ENCODE peak calls at places on chromosomes 16 and 17, in eight cellular contexts. One of them, this sample, is unnamed.

GRCh38 chr17:61731330-61731729 is 132.0 kb downstream of the BRIP1 start:
- DNase-seq in stimulated activated naive CD8-positive, alpha-beta T cell treated with anti-CD3 and anti-CD28 coated beads, Interleukin-15, amount 100 ng/mL, for 72 hours: no peak
- DNase-seq in naive thymus-derived CD4-positive, alpha-beta T cell: no peak
- DNase-seq in activated T-cell treated with anti-CD3 and anti-CD28 coated beads, Interleukin-2, amount 50 U/mL, for 4 hours: no peak
- DNase-seq in activated naive CD8-positive, alpha-beta T cell treated with anti-CD3 and anti-CD28 coated beads, Interleukin-2, amount 50 U/mL, for 24 hours: no peak
- DNase-seq in spleen: no peak
- DNase-seq in occipital lobe: no peak
- DNase-seq in nephron progenitor cell: no peak
- DNase-seq in this sample: no peak

GRCh38 chr17:74757502-74757901 is 9.1 kb downstream of the NHERF1 start:
- DNase-seq in stimulated activated naive CD8-positive, alpha-beta T cell treated with anti-CD3 and anti-CD28 coated beads, Interleukin-15, amount 100 ng/mL, for 72 hours: no peak
- DNase-seq in nephron progenitor cell: no peak
- DNase-seq in naive thymus-derived CD4-positive, alpha-beta T cell: no peak
- DNase-seq in spleen: no peak
- DNase-seq in occipital lobe: no peak
- DNase-seq in activated T-cell treated with anti-CD3 and anti-CD28 coated beads, Interleukin-2, amount 50 U/mL, for 4 hours: no peak
- DNase-seq in activated naive CD8-positive, alpha-beta T cell treated with anti-CD3 and anti-CD28 coated beads, Interleukin-2, amount 50 U/mL, for 24 hours: no peak
- DNase-seq in this sample: no peak

GRCh38 chr17:49552070-49552751 is 23.5 kb upstream of the NXPH3 start:
- DNase-seq in stimulated activated naive CD8-positive, alpha-beta T cell treated with anti-CD3 and anti-CD28 coated beads, Interleukin-15, amount 100 ng/mL, for 72 hours: no peak
- DNase-seq in spleen: peak; percentile 65
- DNase-seq in activated naive CD8-positive, alpha-beta T cell treated with anti-CD3 and anti-CD28 coated beads, Interleukin-2, amount 50 U/mL, for 24 hours: no peak
- DNase-seq in occipital lobe: no peak
- DNase-seq in activated T-cell treated with anti-CD3 and anti-CD28 coated beads, Interleukin-2, amount 50 U/mL, for 4 hours: no peak
- DNase-seq in nephron progenitor cell: no peak
- DNase-seq in naive thymus-derived CD4-positive, alpha-beta T cell: no peak
- DNase-seq in this sample: no peak

GRCh38 chr17:67482784-67483183 is 105.7 kb downstream of the PITPNC1 start:
- DNase-seq in stimulated activated naive CD8-positive, alpha-beta T cell treated with anti-CD3 and anti-CD28 coated beads, Interleukin-15, amount 100 ng/mL, for 72 hours: no peak
- DNase-seq in activated naive CD8-positive, alpha-beta T cell treated with anti-CD3 and anti-CD28 coated beads, Interleukin-2, amount 50 U/mL, for 24 hours: no peak
- DNase-seq in naive thymus-derived CD4-positive, alpha-beta T cell: no peak
- DNase-seq in activated T-cell treated with anti-CD3 and anti-CD28 coated beads, Interleukin-2, amount 50 U/mL, for 4 hours: no peak
- DNase-seq in occipital lobe: no peak
- DNase-seq in spleen: no peak
- DNase-seq in nephron progenitor cell: no peak
- DNase-seq in this sample: no peak

GRCh38 chr17:63189930-63190329 is 223.9 kb downstream of the TANC2 start:
- DNase-seq in occipital lobe: no peak
- DNase-seq in nephron progenitor cell: no peak
- DNase-seq in spleen: no peak
- DNase-seq in naive thymus-derived CD4-positive, alpha-beta T cell: no peak
- DNase-seq in activated naive CD8-positive, alpha-beta T cell treated with anti-CD3 and anti-CD28 coated beads, Interleukin-2, amount 50 U/mL, for 24 hours: no peak
- DNase-seq in activated T-cell treated with anti-CD3 and anti-CD28 coated beads, Interleukin-2, amount 50 U/mL, for 4 hours: no peak
- DNase-seq in stimulated activated naive CD8-positive, alpha-beta T cell treated with anti-CD3 and anti-CD28 coated beads, Interleukin-15, amount 100 ng/mL, for 72 hours: no peak
- DNase-seq in this sample: no peak

GRCh38 chr17:72205801-72206200 is 85.0 kb downstream of the SOX9 start:
- DNase-seq in activated T-cell treated with anti-CD3 and anti-CD28 coated beads, Interleukin-2, amount 50 U/mL, for 4 hours: no peak
- DNase-seq in spleen: no peak
- DNase-seq in activated naive CD8-positive, alpha-beta T cell treated with anti-CD3 and anti-CD28 coated beads, Interleukin-2, amount 50 U/mL, for 24 hours: no peak
- DNase-seq in nephron progenitor cell: no peak
- DNase-seq in naive thymus-derived CD4-positive, alpha-beta T cell: no peak
- DNase-seq in occipital lobe: no peak
- DNase-seq in stimulated activated naive CD8-positive, alpha-beta T cell treated with anti-CD3 and anti-CD28 coated beads, Interleukin-15, amount 100 ng/mL, for 72 hours: no peak
- DNase-seq in this sample: no peak

GRCh38 chr17:44464037-44464436 is 39.2 kb downstream of the GPATCH8 start:
- DNase-seq in occipital lobe: no peak
- DNase-seq in nephron progenitor cell: no peak
- DNase-seq in stimulated activated naive CD8-positive, alpha-beta T cell treated with anti-CD3 and anti-CD28 coated beads, Interleukin-15, amount 100 ng/mL, for 72 hours: no peak
- DNase-seq in spleen: no peak
- DNase-seq in activated T-cell treated with anti-CD3 and anti-CD28 coated beads, Interleukin-2, amount 50 U/mL, for 4 hours: no peak
- DNase-seq in naive thymus-derived CD4-positive, alpha-beta T cell: no peak
- DNase-seq in activated naive CD8-positive, alpha-beta T cell treated with anti-CD3 and anti-CD28 coated beads, Interleukin-2, amount 50 U/mL, for 24 hours: no peak
- DNase-seq in this sample: no peak

GRCh38 chr17:4782652-4783051 is 3.5 kb downstream of the VMO1 start:
- DNase-seq in naive thymus-derived CD4-positive, alpha-beta T cell: no peak
- DNase-seq in nephron progenitor cell: no peak
- DNase-seq in occipital lobe: no peak
- DNase-seq in activated T-cell treated with anti-CD3 and anti-CD28 coated beads, Interleukin-2, amount 50 U/mL, for 4 hours: no peak
- DNase-seq in activated naive CD8-positive, alpha-beta T cell treated with anti-CD3 and anti-CD28 coated beads, Interleukin-2, amount 50 U/mL, for 24 hours: no peak
- DNase-seq in spleen: peak; percentile 76
- DNase-seq in stimulated activated naive CD8-positive, alpha-beta T cell treated with anti-CD3 and anti-CD28 coated beads, Interleukin-15, amount 100 ng/mL, for 72 hours: no peak
- DNase-seq in this sample: no peak

GRCh38 chr16:66927012-66927436 is 1.7 kb upstream of the RRAD start:
- DNase-seq in stimulated activated naive CD8-positive, alpha-beta T cell treated with anti-CD3 and anti-CD28 coated beads, Interleukin-15, amount 100 ng/mL, for 72 hours: no peak
- DNase-seq in naive thymus-derived CD4-positive, alpha-beta T cell: no peak
- DNase-seq in spleen: no peak
- DNase-seq in nephron progenitor cell: no peak
- DNase-seq in activated T-cell treated with anti-CD3 and anti-CD28 coated beads, Interleukin-2, amount 50 U/mL, for 4 hours: no peak
- DNase-seq in activated naive CD8-positive, alpha-beta T cell treated with anti-CD3 and anti-CD28 coated beads, Interleukin-2, amount 50 U/mL, for 24 hours: no peak
- DNase-seq in occipital lobe: no peak
- DNase-seq in this sample: no peak

GRCh38 chr17:58306131-58306951 is 22.3 kb downstream of the TSPOAP1 start:
- DNase-seq in spleen: no peak
- DNase-seq in nephron progenitor cell: no peak
- DNase-seq in occipital lobe: no peak
- DNase-seq in naive thymus-derived CD4-positive, alpha-beta T cell: no peak
- DNase-seq in stimulated activated naive CD8-positive, alpha-beta T cell treated with anti-CD3 and anti-CD28 coated beads, Interleukin-15, amount 100 ng/mL, for 72 hours: no peak
- DNase-seq in activated T-cell treated with anti-CD3 and anti-CD28 coated beads, Interleukin-2, amount 50 U/mL, for 4 hours: no peak
- DNase-seq in activated naive CD8-positive, alpha-beta T cell treated with anti-CD3 and anti-CD28 coated beads, Interleukin-2, amount 50 U/mL, for 24 hours: no peak
- DNase-seq in this sample: no peak

GRCh38 chr16:69855587-69855986 is 93.5 kb downstream of the WWP2 start:
- DNase-seq in activated naive CD8-positive, alpha-beta T cell treated with anti-CD3 and anti-CD28 coated beads, Interleukin-2, amount 50 U/mL, for 24 hours: no peak
- DNase-seq in naive thymus-derived CD4-positive, alpha-beta T cell: no peak
- DNase-seq in stimulated activated naive CD8-positive, alpha-beta T cell treated with anti-CD3 and anti-CD28 coated beads, Interleukin-15, amount 100 ng/mL, for 72 hours: no peak
- DNase-seq in nephron progenitor cell: no peak
- DNase-seq in activated T-cell treated with anti-CD3 and anti-CD28 coated beads, Interleukin-2, amount 50 U/mL, for 4 hours: no peak
- DNase-seq in spleen: no peak
- DNase-seq in occipital lobe: no peak
- DNase-seq in this sample: no peak

GRCh38 chr16:20851601-20852000 is 45.3 kb downstream of the REXO5 start:
- DNase-seq in activated T-cell treated with anti-CD3 and anti-CD28 coated beads, Interleukin-2, amount 50 U/mL, for 4 hours: no peak
- DNase-seq in spleen: no peak
- DNase-seq in occipital lobe: peak; percentile 10
- DNase-seq in stimulated activated naive CD8-positive, alpha-beta T cell treated with anti-CD3 and anti-CD28 coated beads, Interleukin-15, amount 100 ng/mL, for 72 hours: no peak
- DNase-seq in activated naive CD8-positive, alpha-beta T cell treated with anti-CD3 and anti-CD28 coated beads, Interleukin-2, amount 50 U/mL, for 24 hours: no peak
- DNase-seq in naive thymus-derived CD4-positive, alpha-beta T cell: no peak
- DNase-seq in nephron progenitor cell: no peak
- DNase-seq in this sample: no peak

GRCh38 chr16:5438591-5438990 is 341.0 kb upstream of the EEF2KMT start:
- DNase-seq in naive thymus-derived CD4-positive, alpha-beta T cell: no peak
- DNase-seq in activated T-cell treated with anti-CD3 and anti-CD28 coated beads, Interleukin-2, amount 50 U/mL, for 4 hours: no peak
- DNase-seq in nephron progenitor cell: no peak
- DNase-seq in stimulated activated naive CD8-positive, alpha-beta T cell treated with anti-CD3 and anti-CD28 coated beads, Interleukin-15, amount 100 ng/mL, for 72 hours: no peak
- DNase-seq in spleen: no peak
- DNase-seq in occipital lobe: no peak
- DNase-seq in activated naive CD8-positive, alpha-beta T cell treated with anti-CD3 and anti-CD28 coated beads, Interleukin-2, amount 50 U/mL, for 24 hours: no peak
- DNase-seq in this sample: no peak

GRCh38 chr17:45149037-45149668 is 878 bp downstream of the HEXIM1 start:
- DNase-seq in activated naive CD8-positive, alpha-beta T cell treated with anti-CD3 and anti-CD28 coated beads, Interleukin-2, amount 50 U/mL, for 24 hours: peak; percentile 86
- DNase-seq in spleen: peak; percentile 96
- DNase-seq in occipital lobe: peak; percentile 73
- DNase-seq in stimulated activated naive CD8-positive, alpha-beta T cell treated with anti-CD3 and anti-CD28 coated beads, Interleukin-15, amount 100 ng/mL, for 72 hours: peak; percentile 79
- DNase-seq in activated T-cell treated with anti-CD3 and anti-CD28 coated beads, Interleukin-2, amount 50 U/mL, for 4 hours: peak; percentile 59
- DNase-seq in naive thymus-derived CD4-positive, alpha-beta T cell: peak; percentile 65
- DNase-seq in nephron progenitor cell: peak; percentile 84
- DNase-seq in this sample: peak; percentile 95

GRCh38 chr17:80260791-80261158 is at the start of gene RNF213:
- DNase-seq in activated naive CD8-positive, alpha-beta T cell treated with anti-CD3 and anti-CD28 coated beads, Interleukin-2, amount 50 U/mL, for 24 hours: peak; percentile 52
- DNase-seq in naive thymus-derived CD4-positive, alpha-beta T cell: peak; percentile 61
- DNase-seq in spleen: peak; percentile 95
- DNase-seq in nephron progenitor cell: peak; percentile 70
- DNase-seq in occipital lobe: no peak
- DNase-seq in stimulated activated naive CD8-positive, alpha-beta T cell treated with anti-CD3 and anti-CD28 coated beads, Interleukin-15, amount 100 ng/mL, for 72 hours: peak; percentile 74
- DNase-seq in activated T-cell treated with anti-CD3 and anti-CD28 coated beads, Interleukin-2, amount 50 U/mL, for 4 hours: peak; percentile 37
- DNase-seq in this sample: peak; percentile 79

GRCh38 chr16:82439678-82440293 is 187.0 kb upstream of the CDH13 start:
- DNase-seq in activated T-cell treated with anti-CD3 and anti-CD28 coated beads, Interleukin-2, amount 50 U/mL, for 4 hours: no peak
- DNase-seq in naive thymus-derived CD4-positive, alpha-beta T cell: no peak
- DNase-seq in stimulated activated naive CD8-positive, alpha-beta T cell treated with anti-CD3 and anti-CD28 coated beads, Interleukin-15, amount 100 ng/mL, for 72 hours: no peak
- DNase-seq in spleen: no peak
- DNase-seq in occipital lobe: no peak
- DNase-seq in activated naive CD8-positive, alpha-beta T cell treated with anti-CD3 and anti-CD28 coated beads, Interleukin-2, amount 50 U/mL, for 24 hours: no peak
- DNase-seq in nephron progenitor cell: peak; percentile 27
- DNase-seq in this sample: peak; percentile 35

GRCh38 chr17:72266099-72266852 is 145.5 kb downstream of the SOX9 start:
- DNase-seq in spleen: no peak
- DNase-seq in activated T-cell treated with anti-CD3 and anti-CD28 coated beads, Interleukin-2, amount 50 U/mL, for 4 hours: no peak
- DNase-seq in naive thymus-derived CD4-positive, alpha-beta T cell: no peak
- DNase-seq in occipital lobe: no peak
- DNase-seq in stimulated activated naive CD8-positive, alpha-beta T cell treated with anti-CD3 and anti-CD28 coated beads, Interleukin-15, amount 100 ng/mL, for 72 hours: no peak
- DNase-seq in nephron progenitor cell: no peak
- DNase-seq in activated naive CD8-positive, alpha-beta T cell treated with anti-CD3 and anti-CD28 coated beads, Interleukin-2, amount 50 U/mL, for 24 hours: no peak
- DNase-seq in this sample: no peak

GRCh38 chr17:72122002-72122310 is 1.1 kb downstream of the SOX9 start:
- DNase-seq in occipital lobe: no peak
- DNase-seq in naive thymus-derived CD4-positive, alpha-beta T cell: no peak
- DNase-seq in activated naive CD8-positive, alpha-beta T cell treated with anti-CD3 and anti-CD28 coated beads, Interleukin-2, amount 50 U/mL, for 24 hours: no peak
- DNase-seq in nephron progenitor cell: no peak
- DNase-seq in stimulated activated naive CD8-positive, alpha-beta T cell treated with anti-CD3 and anti-CD28 coated beads, Interleukin-15, amount 100 ng/mL, for 72 hours: no peak
- DNase-seq in spleen: no peak
- DNase-seq in activated T-cell treated with anti-CD3 and anti-CD28 coated beads, Interleukin-2, amount 50 U/mL, for 4 hours: no peak
- DNase-seq in this sample: no peak

This sample was measured in neural progenitor cell.